ENCODE peak calls at places on chromosomes 13 and 19, in nine cellular contexts. H, C, I, A, W, L, M, X and T are unnamed samples.

GRCh38 chr19:1791879-1792278 is 20.2 kb downstream of the ATP8B3 start:
- DNase-seq in H (no peak), C (no peak), I (no peak), A (no peak), W (no peak), L (no peak), M (no peak), X (no peak), T (no peak)

GRCh38 chr19:16581971-16582343 is 9.7 kb upstream of the SLC35E1 start:
- DNase-seq in H (no peak), C (no peak), I (no peak), A (no peak), W (no peak), L (no peak), M (no peak), X (peak; percentile 85), T (no peak)

GRCh38 chr19:3383121-3383722 is 16.8 kb downstream of the NFIC start:
- DNase-seq in H (no peak), C (no peak), I (no peak), A (no peak), W (no peak), L (no peak), M (no peak), X (no peak), T (no peak)

GRCh38 chr19:10464456-10464855 is 38.7 kb downstream of the KEAP1 start:
- DNase-seq in H (no peak), C (no peak), I (no peak), A (no peak), W (no peak), L (no peak), M (no peak), X (no peak), T (no peak)

GRCh38 chr19:13103585-13103923 is 896 bp upstream of the LYL1 start:
- DNase-seq in H (no peak), C (no peak), I (no peak), A (no peak), W (no peak), L (no peak), M (no peak), X (no peak), T (no peak)

GRCh38 chr19:38695832-38696732 is 48.2 kb downstream of the CAPN12 start:
- DNase-seq in H (no peak), C (no peak), I (no peak), A (no peak), W (no peak), L (no peak), M (no peak), X (no peak), T (no peak)

GRCh38 chr13:47846886-47847285 is 154.2 kb downstream of the SUCLA2 start:
- DNase-seq in H (no peak), C (no peak), I (no peak), A (no peak), W (peak; percentile 63), L (no peak), M (no peak), X (peak; percentile 32), T (no peak)

GRCh38 chr13:113431171-113431570 is 22.1 kb downstream of the ADPRHL1 start:
- DNase-seq in H (no peak), C (no peak), I (no peak), A (no peak), W (no peak), L (no peak), M (no peak), X (no peak), T (no peak)

GRCh38 chr13:114001331-114002008 is 27.6 kb upstream of the C13orf46 start:
- DNase-seq in H (no peak), C (no peak), I (no peak), A (no peak), W (no peak), L (no peak), M (no peak), X (no peak), T (no peak)

GRCh38 chr13:75850915-75851314 is 214.8 kb downstream of the LMO7 start:
- DNase-seq in H (no peak), C (no peak), I (no peak), A (no peak), W (no peak), L (no peak), M (no peak), X (no peak), T (no peak)

GRCh38 chr19:377801-378581 is 31.0 kb downstream of the C2CD4C start:
- DNase-seq in H (no peak), C (no peak), I (no peak), A (no peak), W (no peak), L (no peak), M (no peak), X (no peak), T (no peak)

GRCh38 chr19:35476149-35476548 is 14.1 kb downstream of the KRTDAP start:
- DNase-seq in H (no peak), C (no peak), I (no peak), A (no peak), W (no peak), L (no peak), M (no peak), X (no peak), T (no peak)

GRCh38 chr13:113900646-113901045 is 36.8 kb upstream of the GAS6 start:
- DNase-seq in H (no peak), C (no peak), I (no peak), A (no peak), W (peak; percentile 32), L (no peak), M (no peak), X (no peak), T (no peak)

GRCh38 chr19:33819875-33820781 is 23.5 kb downstream of the KCTD15 start:
- DNase-seq in H (peak; percentile 48), C (no peak), I (peak; percentile 93), A (no peak), W (peak; percentile 87), L (no peak), M (no peak), X (peak; percentile 89), T (peak; percentile 52)

GRCh38 chr13:21018220-21018619 is 43.2 kb downstream of the LATS2 start:
- DNase-seq in H (no peak), C (no peak), I (no peak), A (no peak), W (peak; percentile 55), L (no peak), M (no peak), X (no peak), T (no peak)

GRCh38 chr13:109809216-109809890 is 23.0 kb upstream of the IRS2 start:
- DNase-seq in H (no peak), C (no peak), I (no peak), A (peak; percentile 64), W (no peak), L (no peak), M (no peak), X (no peak), T (no peak)

GRCh38 chr19:5561559-5561958 is 6.2 kb downstream of the TINCR start:
- DNase-seq in H (no peak), C (no peak), I (peak; percentile 33), A (no peak), W (no peak), L (no peak), M (no peak), X (no peak), T (no peak)

GRCh38 chr13:35672611-35673010 is 196.1 kb upstream of the MAB21L1 start:
- DNase-seq in H (no peak), C (no peak), I (no peak), A (no peak), W (no peak), L (no peak), M (peak; percentile 19), X (no peak), T (no peak)

GRCh38 chr13:41694902-41695301 is 237.6 kb downstream of the RGCC start:
- DNase-seq in H (no peak), C (no peak), I (peak; percentile 58), A (no peak), W (no peak), L (no peak), M (peak; percentile 47), X (peak; percentile 91), T (no peak)

GRCh38 chr19:27828781-27829275 is 1384.1 kb downstream of the UQCRFS1 start:
- DNase-seq in H (no peak), C (no peak), I (no peak), A (no peak), W (no peak), L (no peak), M (no peak), X (no peak), T (no peak)

GRCh38 chr19:44304659-44305193 is at the start of gene ZNF235:
- DNase-seq in H (peak; percentile 64), C (peak; percentile 31), I (peak; percentile 93), A (peak; percentile 91), W (peak; percentile 99), L (peak; percentile 59), M (peak; percentile 94), X (peak; percentile 98), T (peak; percentile 27)

GRCh38 chr19:17391371-17392151 is 2.4 kb downstream of the CCDC194 start:
- DNase-seq in H (no peak), C (no peak), I (peak; percentile 83), A (no peak), W (peak; percentile 54), L (no peak), M (no peak), X (peak; percentile 51), T (no peak)

GRCh38 chr19:7618771-7619510 is 10.4 kb downstream of the XAB2 start:
- DNase-seq in H (no peak), C (no peak), I (no peak), A (no peak), W (peak; percentile 68), L (no peak), M (no peak), X (no peak), T (no peak)

GRCh38 chr13:24777171-24777570 is 13.2 kb downstream of the RNF17 start:
- DNase-seq in H (no peak), C (no peak), I (no peak), A (no peak), W (no peak), L (no peak), M (no peak), X (no peak), T (no peak)

GRCh38 chr13:66996503-66996902 is 233.6 kb downstream of the PCDH9 start:
- DNase-seq in H (no peak), C (no peak), I (no peak), A (no peak), W (no peak), L (no peak), M (no peak), X (peak; percentile 73), T (no peak)

GRCh38 chr19:47723573-47723923 is 10.3 kb downstream of the EHD2 start:
- DNase-seq in H (no peak), C (no peak), I (peak; percentile 87), A (no peak), W (peak; percentile 78), L (no peak), M (no peak), X (peak; percentile 94), T (no peak)

GRCh38 chr19:1164684-1165531 is 9.2 kb downstream of the SBNO2 start:
- DNase-seq in H (no peak), C (no peak), I (no peak), A (no peak), W (no peak), L (no peak), M (no peak), X (peak; percentile 21), T (no peak)